ENCODE peak calls at places on chromosomes 13 and 19, in seven cellular contexts. Y, Q, V, J, Z, A and P are unnamed samples.

GRCh38 chr13:95182570-95183285 is 118.5 kb downstream of the ABCC4 start:
- DNase-seq in A (no peak), V (no peak), Q (no peak), Z (no peak), J (peak; percentile 38), Y (no peak), P (no peak)

GRCh38 chr19:3398114-3398899 is 31.9 kb downstream of the NFIC start:
- DNase-seq in J (no peak), Y (no peak), Q (peak; percentile 82), V (no peak), Z (peak; percentile 64), A (peak; percentile 77), P (no peak)

GRCh38 chr19:10230155-10230903 is 802 bp downstream of the S1PR2 start:
- DNase-seq in Y (peak; percentile 61), Z (peak; percentile 87), J (peak; percentile 57), V (no peak), A (peak; percentile 48), Q (peak; percentile 80), P (peak; percentile 46)

GRCh38 chr13:26658972-26659371 is 101.5 kb downstream of the WASF3 start:
- DNase-seq in Z (no peak), V (no peak), Q (no peak), Y (no peak), J (no peak), A (no peak), P (no peak)

GRCh38 chr13:85995788-85996418 is 196.7 kb upstream of the SLITRK6 start:
- DNase-seq in Y (no peak), Z (no peak), J (no peak), Q (no peak), A (no peak), V (no peak), P (no peak)

GRCh38 chr13:74562381-74562780 is 428.2 kb upstream of the KLF12 start:
- DNase-seq in V (no peak), Q (no peak), Z (no peak), J (no peak), A (no peak), Y (no peak), P (no peak)

GRCh38 chr19:45071545-45071938 is 4.7 kb downstream of the ZNF296 start:
- DNase-seq in Q (no peak), Y (no peak), J (no peak), A (no peak), Z (no peak), V (no peak), P (no peak)

GRCh38 chr19:6091771-6092291 is 18.5 kb downstream of the RFX2 start:
- DNase-seq in J (no peak), Y (no peak), Q (no peak), V (no peak), Z (no peak), A (no peak), P (no peak)

GRCh38 chr19:34681478-34681877 is 4.0 kb downstream of the ZNF302 start:
- DNase-seq in Q (no peak), V (no peak), Y (no peak), Z (no peak), A (no peak), J (no peak), P (no peak)

GRCh38 chr13:93029536-93029935 is 197.1 kb upstream of the GPC6 start:
- DNase-seq in Q (no peak), Z (no peak), V (no peak), J (no peak), A (no peak), Y (peak; percentile 41), P (no peak)

GRCh38 chr19:41225238-41226052 is 6.4 kb downstream of the AXL start:
- DNase-seq in Z (no peak), V (no peak), J (no peak), A (peak; percentile 50), Y (peak; percentile 99), Q (peak; percentile 82), P (no peak)

GRCh38 chr13:51684076-51684475 is 99.8 kb downstream of the WDFY2 start:
- DNase-seq in Z (no peak), A (no peak), J (no peak), Q (no peak), Y (peak; percentile 38), V (no peak), P (no peak)

GRCh38 chr19:37333457-37333856 is 37.4 kb upstream of the ZNF527 start:
- DNase-seq in Q (no peak), V (no peak), Y (peak; percentile 41), J (no peak), A (no peak), Z (no peak), P (no peak)

GRCh38 chr13:35704331-35704730 is 227.8 kb upstream of the MAB21L1 start:
- DNase-seq in Z (no peak), Q (no peak), J (no peak), V (no peak), Y (no peak), A (no peak), P (no peak)

GRCh38 chr13:73421310-73421912 is 362.6 kb downstream of the KLF5 start:
- DNase-seq in J (no peak), V (no peak), Q (no peak), Y (peak; percentile 33), A (no peak), Z (no peak), P (no peak)

GRCh38 chr13:27339299-27339698 is 68.7 kb downstream of the RASL11A start:
- DNase-seq in A (no peak), Q (no peak), Z (peak; percentile 92), V (no peak), Y (peak; percentile 58), J (peak; percentile 62), P (no peak)

GRCh38 chr13:108947551-108948030 is 318.2 kb downstream of the MYO16 start:
- DNase-seq in V (no peak), J (no peak), Y (peak; percentile 11), Z (no peak), Q (peak; percentile 69), A (no peak), P (no peak)

GRCh38 chr19:29532097-29532496 is 6.3 kb downstream of the VSTM2B start:
- DNase-seq in Q (no peak), V (no peak), Z (peak; percentile 64), J (no peak), A (no peak), Y (no peak), P (no peak)

GRCh38 chr19:33401683-33402420 is 28.3 kb downstream of the CEBPG start:
- DNase-seq in Y (no peak), J (no peak), Q (no peak), A (no peak), V (no peak), Z (no peak), P (no peak)

GRCh38 chr13:33483471-33483870 is 197.9 kb upstream of the STARD13 start:
- DNase-seq in Y (no peak), A (no peak), Z (no peak), J (no peak), V (no peak), Q (no peak), P (no peak)

GRCh38 chr19:47156861-47157454 is 26.3 kb downstream of the SAE1 start:
- DNase-seq in V (no peak), Q (no peak), J (peak; percentile 36), Z (no peak), Y (no peak), A (no peak), P (no peak)

GRCh38 chr13:39149896-39150295 is 111.6 kb downstream of the NHLRC3 start:
- DNase-seq in Y (no peak), J (no peak), Z (no peak), V (no peak), Q (no peak), A (peak; percentile 72), P (no peak)

GRCh38 chr19:9018163-9018875 is 8.1 kb upstream of the MUC16 start:
- DNase-seq in Y (no peak), V (no peak), Z (no peak), Q (peak; percentile 55), A (no peak), J (no peak), P (no peak)

GRCh38 chr13:53784331-53784730 is 755.7 kb downstream of the OLFM4 start:
- DNase-seq in Z (no peak), Y (no peak), Q (no peak), J (no peak), V (no peak), A (no peak), P (no peak)

GRCh38 chr19:10074153-10074552 is 12.0 kb upstream of the SHFL start:
- DNase-seq in A (no peak), J (peak; percentile 46), V (no peak), Q (no peak), Z (no peak), Y (peak; percentile 46), P (no peak)

GRCh38 chr13:31686660-31687430 is 52.5 kb upstream of the RXFP2 start:
- DNase-seq in Q (no peak), J (no peak), V (no peak), A (no peak), Z (no peak), Y (peak; percentile 16), P (no peak)

GRCh38 chr19:30226464-30227070 is 145.6 kb upstream of the ZNF536 start:
- DNase-seq in A (no peak), V (no peak), J (no peak), Z (peak; percentile 68), Y (no peak), Q (no peak), P (no peak)

GRCh38 chr19:29687244-29687896 is 22.1 kb downstream of the PLEKHF1 start:
- DNase-seq in A (no peak), Z (no peak), Q (peak; percentile 83), V (no peak), Y (peak; percentile 92), J (no peak), P (no peak)

GRCh38 chr13:96090240-96091101 is 564 bp downstream of the HS6ST3 start:
- DNase-seq in V (no peak), J (peak; percentile 44), Z (peak; percentile 78), Y (no peak), A (no peak), Q (no peak), P (no peak)

GRCh38 chr19:33702606-33703437 is 81.1 kb downstream of the CHST8 start:
- DNase-seq in A (no peak), Q (no peak), Z (no peak), Y (no peak), V (no peak), J (no peak), P (no peak)

GRCh38 chr19:843180-843835 is 2.5 kb downstream of the PRTN3 start:
- DNase-seq in V (no peak), A (no peak), Z (peak; percentile 77), Y (no peak), Q (no peak), J (no peak), P (no peak)
- TF ChIP-seq CTCF in V (peak; percentile 24), A (no peak), Z (peak; percentile 58), Y (no peak), Q (no peak), J (no peak), P (no peak)

GRCh38 chr13:20492641-20493040 is 33.0 kb downstream of the CRYL1 start:
- DNase-seq in J (peak; percentile 56), Y (peak; percentile 58), V (no peak), Q (no peak), Z (peak; percentile 77), A (no peak), P (peak; percentile 29)
- TF ChIP-seq CTCF in J (peak; percentile 72), Y (peak; percentile 67), V (peak; percentile 61), Q (no peak), Z (peak; percentile 76), A (no peak), P (no peak)

GRCh38 chr19:55246462-55247451 is 12.1 kb downstream of the PPP6R1 start:
- DNase-seq in V (no peak), Y (no peak), Q (no peak), A (no peak), J (no peak), Z (no peak), P (no peak)
- TF ChIP-seq CTCF in V (no peak), Y (no peak), Q (no peak), A (no peak), J (no peak), Z (no peak), P (no peak)

GRCh38 chr19:17749912-17750317 is 1.4 kb upstream of the FCHO1 start:
- DNase-seq in Y (peak; percentile 29), A (no peak), Q (no peak), J (no peak), V (no peak), Z (no peak), P (no peak)
- TF ChIP-seq CTCF in Y (no peak), A (no peak), Q (no peak), J (no peak), V (no peak), Z (no peak), P (no peak)